ENCODE peak calls at places on chromosomes 1 and 21, in ten cellular contexts. L, Q, P, B, A, W, D, N, R and F are unnamed samples.
A peak's percentile ranks its signal among the peaks of the same experiment; 100 is the strongest.

GRCh38 chr1:31944205-31945089 is 6.3 kb upstream of the PTP4A2 start:
- DNase-seq in L (peak; percentile 78), Q (peak; percentile 66), P (no peak), B (peak; percentile 73), A (peak; percentile 95), W (peak; percentile 96), D (peak; percentile 91), N (peak; percentile 92), R (peak; percentile 77), F (no peak)

GRCh38 chr1:223756002-223756775 is 43.9 kb downstream of the CAPN2 start:
- DNase-seq in L (no peak), Q (no peak), P (no peak), B (no peak), A (no peak), W (no peak), D (no peak), N (no peak), R (no peak), F (peak; percentile 90)

GRCh38 chr1:94755675-94756074 is 64.5 kb upstream of the SLC44A3 start:
- DNase-seq in L (no peak), Q (no peak), P (no peak), B (no peak), A (no peak), W (no peak), D (no peak), N (no peak), R (no peak), F (no peak)

GRCh38 chr21:44567481-44568171 is 5.9 kb upstream of the KRTAP10-4 start:
- DNase-seq in L (no peak), Q (no peak), P (no peak), B (no peak), A (no peak), W (no peak), D (no peak), N (no peak), R (no peak), F (no peak)

GRCh38 chr1:45543599-45544417 is 6.8 kb upstream of the AKR1A1 start:
- DNase-seq in L (no peak), Q (no peak), P (no peak), B (no peak), A (peak; percentile 66), W (peak; percentile 60), D (peak; percentile 35), N (peak; percentile 33), R (no peak), F (no peak)

GRCh38 chr1:182565537-182565936 is 23.5 kb downstream of the RNASEL start:
- DNase-seq in L (no peak), Q (no peak), P (no peak), B (no peak), A (no peak), W (no peak), D (no peak), N (no peak), R (no peak), F (no peak)

GRCh38 chr1:225944951-225945350 is 3.9 kb upstream of the LEFTY2 start:
- DNase-seq in L (no peak), Q (no peak), P (no peak), B (no peak), A (no peak), W (no peak), D (no peak), N (no peak), R (no peak), F (no peak)

GRCh38 chr1:220528049-220528678 is at the start of gene MARK1:
- DNase-seq in L (peak; percentile 58), Q (peak; percentile 57), P (peak; percentile 56), B (peak; percentile 79), A (peak; percentile 47), W (peak; percentile 58), D (peak; percentile 83), N (peak; percentile 84), R (peak; percentile 17), F (no peak)

GRCh38 chr1:185645201-185645640 is 89.0 kb upstream of the HMCN1 start:
- DNase-seq in L (no peak), Q (no peak), P (no peak), B (no peak), A (no peak), W (no peak), D (no peak), N (no peak), R (no peak), F (no peak)
- H3K27ac ChIP-seq in L (no peak overlapping the region), Q (no peak overlapping the region), P (peak overlapping the region; percentile 92), B (no peak overlapping the region), A (no peak overlapping the region), W (no peak overlapping the region), D (peak overlapping the region; percentile 44), N (peak overlapping the region; percentile 80), R (no peak overlapping the region), F (no peak overlapping the region)

DNA sequence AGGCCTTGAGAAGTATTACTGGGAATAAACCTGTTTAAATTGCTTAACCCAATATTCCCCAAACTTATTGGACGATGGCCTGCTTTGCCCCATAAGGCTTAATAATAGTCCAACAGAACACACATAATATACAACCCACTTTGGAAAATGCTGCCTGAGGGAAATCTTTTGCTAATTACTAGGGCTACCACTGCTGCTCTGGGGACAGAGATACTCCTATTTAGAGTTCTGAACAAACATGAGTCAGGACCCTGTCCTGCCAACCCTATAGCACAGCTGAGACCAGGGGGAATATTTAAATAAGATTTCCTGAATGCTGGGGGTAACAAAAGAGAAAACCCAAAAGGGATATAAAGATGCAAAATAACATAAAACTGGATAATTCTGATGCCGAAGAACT is 139.1 kb downstream of the BRINP2 start:
- DNase-seq in L (no peak), Q (no peak), P (no peak), B (no peak), A (no peak), W (no peak), D (no peak), N (no peak), R (no peak), F (no peak)
- H3K27ac ChIP-seq in L (no peak overlapping the region), Q (no peak overlapping the region), P (no peak overlapping the region), B (no peak overlapping the region), A (no peak overlapping the region), W (no peak overlapping the region), D (no peak overlapping the region), N (no peak overlapping the region), R (peak overlapping the region; percentile 30), F (peak overlapping the region; percentile 96)

GRCh38 chr1:244276646-244277045 is 175.1 kb downstream of the ADSS2 start:
- DNase-seq in L (no peak), Q (no peak), P (no peak), B (no peak), A (no peak), W (no peak), D (no peak), N (no peak), R (no peak), F (no peak)

GRCh38 chr1:244272471-244273261 is 179.0 kb downstream of the ADSS2 start:
- DNase-seq in L (peak; percentile 89), Q (peak; percentile 65), P (peak; percentile 71), B (peak; percentile 80), A (peak; percentile 70), W (peak; percentile 71), D (peak; percentile 25), N (peak; percentile 57), R (peak; percentile 55), F (peak; percentile 42)

GRCh38 chr1:244273262-244273844 is 178.4 kb downstream of the ADSS2 start:
- DNase-seq in L (no peak), Q (no peak), P (no peak), B (no peak), A (no peak), W (no peak), D (no peak), N (no peak), R (no peak), F (no peak)

GRCh38 chr1:244271909-244272308 is 179.8 kb downstream of the ADSS2 start:
- DNase-seq in L (no peak), Q (no peak), P (no peak), B (no peak), A (no peak), W (no peak), D (no peak), N (no peak), R (no peak), F (no peak)

GRCh38 chr1:244273845-244274619 is 177.7 kb downstream of the ADSS2 start:
- DNase-seq in L (peak; percentile 17), Q (no peak), P (peak; percentile 90), B (peak; percentile 89), A (peak; percentile 41), W (peak; percentile 33), D (peak; percentile 25), N (peak; percentile 24), R (no peak), F (no peak)
- H3K27ac ChIP-seq in L (peak overlapping the region; percentile 35), Q (no peak overlapping the region), P (peak overlapping the region; percentile 85), B (peak overlapping the region; percentile 96), A (peak overlapping the region; percentile 38), W (peak overlapping the region; percentile 56), D (no peak overlapping the region), N (no peak overlapping the region), R (no peak overlapping the region), F (no peak overlapping the region)

GRCh38 chr1:192580351-192580962 is 4.9 kb downstream of the RGS1 start:
- DNase-seq in L (no peak), Q (peak; percentile 19), P (peak; percentile 50), B (peak; percentile 52), A (peak; percentile 21), W (peak; percentile 16), D (no peak), N (no peak), R (no peak), F (no peak)

GRCh38 chr1:192577145-192578140 is 1.9 kb downstream of the RGS1 start:
- DNase-seq in L (no peak), Q (no peak), P (no peak), B (no peak), A (no peak), W (no peak), D (no peak), N (no peak), R (no peak), F (no peak)

GRCh38 chr1:192579319-192579738 is 3.8 kb downstream of the RGS1 start:
- DNase-seq in L (no peak), Q (no peak), P (peak; percentile 9), B (no peak), A (no peak), W (no peak), D (no peak), N (no peak), R (no peak), F (no peak)

GRCh38 chr1:192576190-192577144 is 894 bp downstream of the RGS1 start:
- DNase-seq in L (no peak), Q (no peak), P (no peak), B (no peak), A (no peak), W (no peak), D (no peak), N (no peak), R (no peak), F (no peak)

DNA sequence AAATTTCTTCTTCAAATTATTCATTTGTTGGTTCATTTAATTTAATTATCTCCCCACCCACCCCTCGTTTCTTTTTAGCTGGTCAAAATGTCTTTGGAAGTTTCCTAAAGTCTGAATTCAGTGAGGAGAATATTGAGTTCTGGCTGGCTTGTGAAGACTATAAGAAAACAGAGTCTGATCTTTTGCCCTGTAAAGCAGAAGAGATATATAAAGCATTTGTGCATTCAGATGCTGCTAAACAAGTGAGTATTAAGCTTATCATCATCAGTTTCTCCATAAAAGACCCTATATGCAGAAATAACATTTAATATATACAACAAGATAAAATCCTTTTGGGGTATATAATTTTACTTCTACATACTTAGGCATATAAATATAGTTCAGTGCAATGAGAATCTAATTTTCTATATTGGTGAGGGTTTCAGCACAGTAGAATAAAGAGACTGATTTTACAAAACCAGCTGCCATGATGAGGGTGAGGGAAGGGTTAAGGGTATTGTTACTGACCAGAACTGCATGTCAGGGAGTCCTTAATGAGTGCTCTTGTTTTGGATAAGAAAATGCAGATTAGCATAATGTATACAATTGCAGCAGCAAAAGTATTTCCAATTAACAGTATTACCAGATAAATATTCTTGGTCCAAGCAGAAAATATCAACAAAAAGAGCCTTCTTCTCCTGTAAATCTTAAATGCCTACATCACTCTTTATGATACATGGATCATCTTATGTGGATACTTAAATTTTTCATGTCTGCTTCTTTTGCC is 2.8 kb downstream of the RGS1 start:
- DNase-seq in L (no peak), Q (no peak), P (no peak), B (no peak), A (no peak), W (no peak), D (no peak), N (no peak), R (no peak), F (no peak)
- H3K27ac ChIP-seq in L (no peak overlapping the region), Q (no peak overlapping the region), P (no peak overlapping the region), B (no peak overlapping the region), A (peak overlapping the region; percentile 24), W (peak overlapping the region; percentile 61), D (peak overlapping the region; percentile 15), N (no peak overlapping the region), R (no peak overlapping the region), F (no peak overlapping the region)